ENCODE peak calls at places on chromosomes 7 and 10, in six cellular contexts. P is adrenal gland, B is right cardiac atrium, F is tibial nerve, W is psoas muscle, K is tibial artery. C is an unnamed sample.

GRCh38 chr10:87659571-87660483 is at the start of gene PAPSS2:
- DNase-seq in P (peak), B (peak), F (peak), W (peak), K (peak), C (no peak)

GRCh38 chr10:48606530-48607355 is 1.9 kb upstream of the ARHGAP22 start:
- DNase-seq in P (peak), B (peak), F (peak), W (peak), K (peak), C (no peak)

GRCh38 chr7:47482013-47482761 is 99.7 kb downstream of the TNS3 start:
- DNase-seq in P (peak), B (peak), F (no peak), W (no peak), K (peak), C (no peak)

GRCh38 chr7:102942181-102942882 is 29.5 kb downstream of the LRRC17 start:
- DNase-seq in P (no peak), B (no peak), F (no peak), W (no peak), K (no peak), C (no peak)

GRCh38 chr10:90138844-90139243 is 437.5 kb downstream of the KIF20B start:
- DNase-seq in P (no peak), B (no peak), F (no peak), W (no peak), K (no peak), C (no peak)

GRCh38 chr10:109393425-109393824 is 529.9 kb downstream of the XPNPEP1 start:
- DNase-seq in P (no peak), B (no peak), F (no peak), W (no peak), K (no peak), C (no peak)

GRCh38 chr7:124764847-124765400 is 668 bp downstream of the GPR37 start:
- DNase-seq in P (no peak), B (no peak), F (no peak), W (peak), K (no peak), C (no peak)

GRCh38 chr7:46468753-46469356 is 547.8 kb upstream of the IGFBP3 start:
- DNase-seq in P (no peak), B (no peak), F (no peak), W (no peak), K (no peak), C (no peak)

GRCh38 chr7:139596626-139597025 is 73.1 kb downstream of the CLEC2L start:
- DNase-seq in P (no peak), B (no peak), F (no peak), W (no peak), K (no peak), C (no peak)

GRCh38 chr7:132430041-132430440 is 146.2 kb downstream of the PLXNA4 start:
- DNase-seq in P (no peak), B (no peak), F (no peak), W (no peak), K (no peak), C (no peak)

GRCh38 chr7:95342642-95343252 is 18.4 kb upstream of the PON1 start:
- DNase-seq in P (no peak), B (no peak), F (no peak), W (no peak), K (no peak), C (no peak)

GRCh38 chr7:147833549-147833948 is 757.0 kb upstream of the C7orf33 start:
- DNase-seq in P (no peak), B (no peak), F (no peak), W (no peak), K (no peak), C (peak)

GRCh38 chr10:132429281-132430230 is 32.6 kb downstream of the PWWP2B start:
- DNase-seq in P (no peak), B (no peak), F (no peak), W (no peak), K (no peak), C (no peak)

GRCh38 chr10:83469719-83470336 is 669.5 kb upstream of the GHITM start:
- DNase-seq in P (no peak), B (no peak), F (no peak), W (no peak), K (no peak), C (no peak)

GRCh38 chr7:44257213-44257612 is 56.4 kb downstream of the YKT6 start:
- DNase-seq in P (no peak), B (no peak), F (no peak), W (no peak), K (no peak), C (no peak)

GRCh38 chr7:84813376-84813775 is 373.5 kb downstream of the SEMA3D start:
- DNase-seq in P (no peak), B (no peak), F (no peak), W (no peak), K (no peak), C (no peak)

GRCh38 chr10:31928531-31929259 is at the start of gene ARHGAP12:
- DNase-seq in P (peak), B (peak), F (peak), W (peak), K (peak), C (peak)

GRCh38 chr7:151699147-151699546 is 177.8 kb downstream of the PRKAG2 start:
- DNase-seq in P (no peak), B (no peak), F (peak), W (no peak), K (no peak), C (no peak)

GRCh38 chr7:37604078-37604477 is 79.5 kb upstream of the GPR141 start:
- DNase-seq in P (no peak), B (no peak), F (no peak), W (no peak), K (no peak), C (no peak)

GRCh38 chr10:3887885-3888476 is 103.0 kb upstream of the KLF6 start:
- DNase-seq in P (peak), B (peak), F (peak), W (no peak), K (peak), C (peak)

GRCh38 chr10:8193546-8193945 is 139.1 kb downstream of the GATA3 start:
- DNase-seq in P (no peak), B (no peak), F (no peak), W (no peak), K (no peak), C (no peak)

GRCh38 chr10:11179231-11180105 is 161.8 kb downstream of the CELF2 start:
- DNase-seq in P (no peak), B (no peak), F (no peak), W (no peak), K (no peak), C (no peak)
- H3K27ac ChIP-seq in P (peak), B (peak), F (no peak), W (no peak), K (no peak), C (no peak)

GRCh38 chr7:144384555-144385245 is 18.8 kb downstream of the NOBOX start:
- DNase-seq in P (no peak), B (no peak), F (no peak), W (no peak), K (no peak), C (no peak)
- H3K27ac ChIP-seq in P (no peak), B (no peak), F (no peak), W (no peak), K (no peak), C (no peak)

DNA sequence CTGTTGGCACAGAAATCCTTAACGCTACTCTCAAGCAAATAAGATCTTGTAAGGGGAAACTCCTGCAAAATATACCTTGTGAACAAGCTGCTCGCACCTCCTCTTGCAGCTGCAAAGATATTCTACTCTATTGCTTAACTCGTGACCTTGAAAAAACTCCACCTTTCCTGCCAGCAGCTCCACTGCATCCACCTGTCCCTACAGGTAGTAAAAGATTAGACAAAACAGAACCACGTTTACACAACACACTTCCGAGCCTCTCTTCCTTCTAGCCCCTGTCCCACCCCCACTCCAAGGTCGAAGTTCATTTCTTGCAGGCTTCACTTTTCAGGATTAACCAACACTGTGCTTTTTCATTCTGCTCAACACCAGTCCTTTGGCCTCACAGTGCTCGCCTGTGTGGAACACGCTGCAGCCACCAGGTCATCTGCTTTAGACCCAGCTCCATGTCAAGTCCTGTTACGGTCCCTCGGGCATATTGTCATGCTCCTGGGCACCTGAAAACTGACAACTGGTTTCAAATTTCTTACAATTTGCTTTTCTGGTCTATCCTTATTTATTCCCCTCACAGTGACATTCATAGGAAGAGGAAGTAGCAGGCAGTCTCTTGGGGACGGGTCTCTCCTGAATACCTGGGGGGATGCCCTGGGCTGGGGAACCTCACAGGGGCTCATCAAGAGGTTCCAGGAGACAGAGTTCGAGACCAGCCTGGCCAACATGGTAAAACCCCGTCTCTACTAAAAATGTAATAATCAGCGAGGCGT is 165.8 kb upstream of the KLF14 start:
- DNase-seq in P (no peak), B (no peak), F (no peak), W (no peak), K (no peak), C (no peak)
- H3K27ac ChIP-seq in P (peak), B (no peak), F (peak), W (peak), K (no peak), C (peak)

DNA sequence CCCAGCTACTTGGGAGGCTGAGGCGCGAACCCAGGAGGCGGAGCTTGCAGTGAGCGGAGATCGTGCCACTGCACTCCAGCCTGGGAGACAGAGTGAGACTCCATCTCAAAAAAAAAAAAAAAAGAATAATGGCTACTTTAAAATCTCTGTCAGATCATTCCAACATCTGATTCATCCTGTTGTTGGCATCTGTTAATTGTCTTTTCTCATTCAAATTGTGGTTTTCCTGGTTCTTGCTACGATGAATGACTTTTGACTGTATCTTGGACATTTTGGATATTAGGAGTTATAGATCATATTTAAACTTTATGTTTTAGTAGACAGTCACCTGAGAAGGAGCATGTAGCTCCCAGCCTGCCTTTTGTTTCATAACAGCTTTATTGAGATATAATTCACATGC is 8.5 kb downstream of the TPST1 start:
- DNase-seq in P (no peak), B (no peak), F (no peak), W (no peak), K (no peak), C (no peak)
- H3K27ac ChIP-seq in P (no peak), B (no peak), F (no peak), W (no peak), K (no peak), C (no peak)

DNA sequence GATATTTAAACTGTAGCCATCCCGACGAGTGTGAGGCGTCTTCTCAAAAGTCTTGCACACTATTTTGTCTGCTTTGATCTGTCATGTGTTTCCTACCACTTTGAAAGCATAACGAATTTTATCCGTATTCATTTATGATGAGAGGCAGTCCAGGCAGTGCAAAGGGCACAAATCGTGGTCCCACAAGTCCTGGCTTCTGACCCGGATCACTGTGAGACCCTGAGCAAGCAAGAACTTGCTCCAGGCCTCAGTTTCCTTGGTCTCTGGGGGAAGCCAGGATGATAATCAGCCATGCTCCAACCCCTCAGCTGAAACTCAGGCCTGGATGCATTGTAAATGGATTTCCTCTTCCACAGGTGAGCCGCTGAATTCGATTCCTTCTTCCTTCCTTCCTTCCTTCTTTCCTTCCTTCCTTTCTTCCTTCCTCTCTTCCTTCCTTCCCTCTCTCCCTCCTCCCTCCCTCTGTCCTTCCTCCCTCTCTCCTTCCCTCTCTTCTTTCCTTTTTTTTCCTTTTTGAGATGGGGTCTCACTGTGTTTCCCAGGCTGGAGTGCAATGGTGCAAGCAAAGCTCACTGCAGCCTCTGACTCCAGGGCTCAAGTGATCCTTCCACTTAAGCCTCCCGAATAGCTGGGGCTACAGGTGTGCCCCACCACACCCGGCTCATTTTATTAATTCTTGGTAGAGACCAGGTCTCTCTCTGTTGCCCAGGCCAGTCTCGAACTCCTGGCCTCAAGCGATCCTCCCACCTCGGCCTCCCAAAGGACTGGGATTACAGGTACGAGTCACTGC is 18.4 kb upstream of the ZKSCAN1 start:
- DNase-seq in P (no peak), B (no peak), F (no peak), W (no peak), K (no peak), C (no peak)
- H3K27ac ChIP-seq in P (peak), B (peak), F (peak), W (peak), K (peak), C (peak)

DNA sequence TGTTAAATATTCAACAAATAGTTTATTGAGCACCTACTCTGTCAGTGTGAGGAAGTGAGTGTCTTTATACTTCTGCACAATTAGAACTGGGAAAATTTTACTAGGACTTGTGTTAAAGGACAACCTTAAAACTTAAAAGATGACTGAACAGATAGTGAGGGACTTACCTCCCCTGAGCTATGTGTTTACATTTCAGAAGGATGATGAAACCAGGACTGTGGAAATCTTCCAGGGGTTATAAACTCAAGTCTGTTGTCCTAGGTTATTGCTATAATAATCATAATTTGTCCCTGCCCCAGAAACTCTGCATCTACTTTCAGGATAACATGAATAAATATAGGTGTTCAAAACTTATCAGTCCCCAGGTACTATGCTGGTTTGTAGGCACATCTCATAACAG is 261.0 kb upstream of the MKLN1 start:
- DNase-seq in P (no peak), B (no peak), F (no peak), W (no peak), K (no peak), C (no peak)
- H3K27ac ChIP-seq in P (no peak), B (no peak), F (no peak), W (peak), K (no peak), C (peak)